ENCODE peak calls at places on chromosomes 5 and 9, in six cellular contexts. S is H9, Q is mesenchymal stem cell, R is fibroblast of lung, I is IMR-90, X is HepG2. M is an unnamed sample.

GRCh38 chr5:72452515-72453259 is 54.5 kb downstream of the ZNF366 start:
- DNase-seq in I (peak), R (peak), X (no peak), S (no peak), Q (peak), M (peak)

GRCh38 chr9:83794051-83794450 is 23.5 kb downstream of the GKAP1 start:
- DNase-seq in X (no peak), I (no peak), Q (no peak), R (no peak), S (no peak), M (no peak)

GRCh38 chr9:81596671-81597426 is 92.5 kb downstream of the TLE1 start:
- DNase-seq in I (no peak), S (no peak), Q (peak), X (no peak), R (no peak), M (no peak)

GRCh38 chr5:136802382-136802781 is 437.0 kb upstream of the TRPC7 start:
- DNase-seq in X (no peak), I (peak), R (peak), S (no peak), Q (no peak), M (no peak)

GRCh38 chr9:85729882-85730281 is 11.9 kb downstream of the AGTPBP1 start:
- DNase-seq in X (no peak), R (no peak), S (no peak), Q (no peak), I (no peak), M (no peak)

GRCh38 chr5:171580506-171581265 is 161.2 kb downstream of the FGF18 start:
- DNase-seq in I (peak), S (no peak), R (peak), X (no peak), Q (peak), M (no peak)

GRCh38 chr5:76716456-76717157 is 681 bp downstream of the F2R start:
- DNase-seq in S (peak), Q (peak), X (no peak), R (peak), I (no peak), M (no peak)

GRCh38 chr5:173707392-173707791 is 90.9 kb upstream of the BOD1 start:
- DNase-seq in Q (peak), S (no peak), R (peak), I (peak), X (no peak), M (no peak)

GRCh38 chr9:101512116-101512515 is 21.5 kb upstream of the RNF20 start:
- DNase-seq in X (no peak), Q (no peak), I (no peak), S (no peak), R (no peak), M (no peak)
- H2AFZ ChIP-seq in X (no peak), Q (no peak), I (peak), S (peak), R (no peak), M (no peak)

GRCh38 chr5:144017631-144018030 is 152.8 kb downstream of the YIPF5 start:
- DNase-seq in I (peak), Q (no peak), R (peak), S (no peak), X (no peak), M (no peak)
- H2AFZ ChIP-seq in I (no peak), Q (no peak), R (no peak), S (no peak), X (no peak), M (no peak)

GRCh38 chr9:92185681-92186080 is 70.5 kb upstream of the SPTLC1 start:
- DNase-seq in Q (peak), S (no peak), X (no peak), R (no peak), I (peak), M (no peak)

GRCh38 chr9:92187989-92188714 is 72.9 kb upstream of the SPTLC1 start:
- DNase-seq in R (peak), Q (peak), X (no peak), S (no peak), I (no peak), M (no peak)

GRCh38 chr9:92184041-92184564 is 68.9 kb upstream of the SPTLC1 start:
- DNase-seq in R (no peak), S (no peak), I (no peak), X (no peak), Q (no peak), M (no peak)

GRCh38 chr9:92187390-92187789 is 72.2 kb upstream of the SPTLC1 start:
- DNase-seq in I (no peak), S (no peak), Q (no peak), R (no peak), X (no peak), M (no peak)

DNA sequence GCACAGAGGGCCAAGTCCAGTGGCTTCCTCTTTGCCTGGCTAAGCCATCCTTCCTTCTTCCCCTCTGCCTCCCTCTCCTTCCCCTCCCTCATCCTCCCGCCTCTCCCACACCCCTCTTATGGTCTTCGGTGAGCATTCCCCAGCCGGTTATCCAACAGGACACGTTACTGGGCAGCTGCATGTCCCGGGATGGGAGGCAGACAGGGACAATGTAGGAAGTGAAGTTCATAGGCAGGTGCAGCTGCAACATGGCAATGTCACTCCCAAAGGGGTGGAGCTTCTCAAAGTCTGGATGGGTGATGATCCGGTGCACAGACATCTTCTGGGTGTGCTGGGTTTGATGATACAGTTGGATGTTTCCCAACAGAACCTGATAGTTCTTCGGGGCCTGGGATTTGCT is 71.4 kb upstream of the SPTLC1 start:
- DNase-seq in Q (no peak), X (no peak), I (no peak), S (no peak), R (no peak), M (no peak)
- H2AFZ ChIP-seq in Q (no peak), X (no peak), I (peak), S (no peak), R (no peak), M (no peak)

DNA sequence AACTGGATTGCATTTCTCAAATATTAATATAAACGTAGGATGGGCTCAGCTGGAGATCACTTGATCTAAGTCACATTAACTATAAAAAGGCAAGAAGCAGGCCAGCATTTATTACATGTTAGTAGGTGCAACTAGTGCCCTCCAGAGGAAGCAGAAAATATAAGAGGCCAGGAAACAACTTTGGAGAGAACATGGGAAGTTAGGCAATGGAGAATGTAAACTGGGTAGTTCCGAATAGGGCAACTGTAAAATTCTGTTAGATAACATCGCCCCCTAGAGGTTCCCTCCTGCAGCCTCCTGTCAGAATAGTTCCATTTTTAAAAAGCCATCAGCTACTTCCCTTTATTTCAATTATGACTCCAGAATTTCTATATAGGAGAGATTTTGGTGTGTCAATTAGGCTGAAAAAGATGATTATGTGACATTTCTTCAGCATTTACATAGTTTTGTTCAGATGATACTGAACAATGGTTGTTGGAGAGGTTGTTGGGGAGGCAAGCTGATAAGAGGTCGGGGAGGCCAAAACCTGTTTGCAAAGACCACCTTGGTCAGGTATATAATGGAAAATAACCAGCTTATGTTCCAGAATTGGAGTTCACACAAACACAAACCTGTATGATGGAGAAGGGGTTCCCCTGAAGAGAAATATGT is 22.4 kb downstream of the CCL28 start:
- DNase-seq in X (peak), Q (peak), R (peak), S (peak), I (peak), M (peak)
- H2AFZ ChIP-seq in X (no peak), Q (no peak), R (no peak), S (no peak), I (no peak), M (no peak)